ENCODE peak calls at places on chromosomes 1 and 21, in four cellular contexts. T is stimulated activated CD4-positive, alpha-beta T cell treated with anti-CD3 and anti-CD28 coated beads, Interleukin-15, amount 100 ng/mL, for 1 hour; B is SHP77; N is keratinocyte. J is an unnamed sample.

GRCh38 chr1:107135466-107135865 is 5.4 kb upstream of the NTNG1 start:
- DNase-seq in B (no peak), T (no peak), N (no peak), J (no peak)

GRCh38 chr21:42677339-42678117 is 24.1 kb downstream of the PDE9A start:
- DNase-seq in B (peak), T (no peak), N (no peak), J (no peak)

GRCh38 chr1:209749660-209750059 is 6.2 kb upstream of the TRAF3IP3 start:
- DNase-seq in T (no peak), B (no peak), N (no peak), J (no peak)

GRCh38 chr1:160058087-160058486 is 11.9 kb downstream of the KCNJ10 start:
- DNase-seq in T (no peak), N (no peak), B (no peak), J (no peak)

GRCh38 chr1:31704261-31705079 is 653 bp upstream of the COL16A1 start:
- DNase-seq in T (no peak), B (peak), N (no peak), J (no peak)

GRCh38 chr1:66282343-66282852 is 251.6 kb upstream of the SGIP1 start:
- DNase-seq in B (no peak), T (peak), N (no peak), J (no peak)

GRCh38 chr1:43455205-43455889 is 1.6 kb upstream of the HYI start:
- DNase-seq in N (no peak), B (no peak), T (no peak), J (no peak)

GRCh38 chr1:9004031-9004730 is 22.0 kb downstream of the SLC2A7 start:
- DNase-seq in T (no peak), B (no peak), N (no peak), J (no peak)

GRCh38 chr1:209389258-209389657 is 194.3 kb upstream of the CAMK1G start:
- DNase-seq in N (peak), B (no peak), T (no peak), J (no peak)

GRCh38 chr1:241542199-241542907 is 10.2 kb downstream of the KMO start:
- DNase-seq in T (no peak), N (no peak), B (no peak), J (no peak)

GRCh38 chr1:62358974-62359373 is 39.7 kb upstream of the KANK4 start:
- DNase-seq in N (no peak), T (no peak), B (peak), J (no peak)

GRCh38 chr1:159924025-159924790 is 1.1 kb downstream of the TAGLN2 start:
- DNase-seq in B (peak), N (no peak), T (peak), J (peak)

GRCh38 chr1:201538618-201539551 is at the start of gene NAV1:
- DNase-seq in T (no peak), B (peak), N (no peak), J (peak)

GRCh38 chr1:226542623-226543103 is 5.9 kb upstream of the STUM start:
- DNase-seq in B (peak), T (no peak), N (no peak), J (no peak)

GRCh38 chr1:147773215-147773715 is 12.9 kb upstream of the GJA5 start:
- DNase-seq in N (no peak), T (no peak), B (no peak), J (no peak)

GRCh38 chr1:15885701-15886612 is 38.5 kb downstream of the SPEN start:
- DNase-seq in T (no peak), B (peak), N (peak), J (peak)

GRCh38 chr1:84919461-84919970 is 26.5 kb upstream of the LPAR3 start:
- DNase-seq in N (no peak), T (no peak), B (no peak), J (no peak)

GRCh38 chr1:229848762-229849677 is 218.0 kb upstream of the GALNT2 start:
- DNase-seq in B (peak), N (no peak), T (no peak), J (no peak)

GRCh38 chr1:85313888-85314696 is 37.7 kb upstream of the BCL10 start:
- DNase-seq in B (no peak), T (no peak), N (peak), J (no peak)

GRCh38 chr1:216807696-216808095 is 84.5 kb upstream of the ESRRG start:
- DNase-seq in N (no peak), B (no peak), T (no peak), J (no peak)

GRCh38 chr1:180401999-180402398 is 100.4 kb downstream of the ACBD6 start:
- DNase-seq in N (no peak), T (no peak), B (no peak), J (no peak)